ENCODE peak calls at places on chromosomes 4 and X, in eight cellular contexts. One of them, this sample, is unnamed.

GRCh38 chr4:140937866-140938265 is 181.7 kb upstream of the TBC1D9 start:
- DNase-seq in brain pericyte: no peak
- DNase-seq in germinal center: no peak
- DNase-seq in omental fat pad: no peak
- DNase-seq in CD4-positive, CD25-positive, alpha-beta regulatory T cell: no peak
- DNase-seq in HS-5: peak
- DNase-seq in GM19239: no peak
- DNase-seq in non-pigmented ciliary epithelial cell: peak
- DNase-seq in this sample: no peak

GRCh38 chr4:102868153-102868781 is 525 bp upstream of the CISD2 start:
- DNase-seq in HS-5: no peak
- DNase-seq in non-pigmented ciliary epithelial cell: no peak
- DNase-seq in brain pericyte: no peak
- DNase-seq in germinal center: no peak
- DNase-seq in CD4-positive, CD25-positive, alpha-beta regulatory T cell: no peak
- DNase-seq in GM19239: no peak
- DNase-seq in omental fat pad: no peak
- DNase-seq in this sample: no peak

GRCh38 chr4:122873752-122874151 is 47.1 kb downstream of the FGF2 start:
- DNase-seq in omental fat pad: no peak
- DNase-seq in HS-5: no peak
- DNase-seq in GM19239: no peak
- DNase-seq in germinal center: no peak
- DNase-seq in CD4-positive, CD25-positive, alpha-beta regulatory T cell: no peak
- DNase-seq in non-pigmented ciliary epithelial cell: peak
- DNase-seq in brain pericyte: no peak
- DNase-seq in this sample: peak

GRCh38 chr4:73231518-73232487 is 26.8 kb downstream of the ANKRD17 start:
- DNase-seq in CD4-positive, CD25-positive, alpha-beta regulatory T cell: no peak
- DNase-seq in HS-5: no peak
- DNase-seq in non-pigmented ciliary epithelial cell: no peak
- DNase-seq in germinal center: no peak
- DNase-seq in omental fat pad: no peak
- DNase-seq in GM19239: no peak
- DNase-seq in brain pericyte: no peak
- DNase-seq in this sample: no peak

GRCh38 chrX:734411-734810 is 103.8 kb downstream of the SHOX start:
- DNase-seq in omental fat pad: no peak
- DNase-seq in CD4-positive, CD25-positive, alpha-beta regulatory T cell: no peak
- DNase-seq in non-pigmented ciliary epithelial cell: no peak
- DNase-seq in HS-5: no peak
- DNase-seq in GM19239: no peak
- DNase-seq in germinal center: no peak
- DNase-seq in brain pericyte: no peak
- DNase-seq in this sample: no peak

GRCh38 chr4:71732706-71733105 is 51.2 kb downstream of the GC start:
- DNase-seq in non-pigmented ciliary epithelial cell: peak
- DNase-seq in germinal center: no peak
- DNase-seq in HS-5: peak
- DNase-seq in CD4-positive, CD25-positive, alpha-beta regulatory T cell: no peak
- DNase-seq in GM19239: no peak
- DNase-seq in omental fat pad: no peak
- DNase-seq in brain pericyte: no peak
- DNase-seq in this sample: peak

GRCh38 chrX:38694394-38694793 is 106.9 kb upstream of the MID1IP1 start:
- DNase-seq in brain pericyte: no peak
- DNase-seq in CD4-positive, CD25-positive, alpha-beta regulatory T cell: no peak
- DNase-seq in non-pigmented ciliary epithelial cell: no peak
- DNase-seq in GM19239: no peak
- DNase-seq in HS-5: no peak
- DNase-seq in omental fat pad: no peak
- DNase-seq in germinal center: no peak
- DNase-seq in this sample: no peak

GRCh38 chr4:66930216-66930615 is 615.1 kb downstream of the CENPC start:
- DNase-seq in non-pigmented ciliary epithelial cell: no peak
- DNase-seq in germinal center: no peak
- DNase-seq in brain pericyte: no peak
- DNase-seq in CD4-positive, CD25-positive, alpha-beta regulatory T cell: no peak
- DNase-seq in HS-5: no peak
- DNase-seq in GM19239: no peak
- DNase-seq in omental fat pad: no peak
- DNase-seq in this sample: no peak

GRCh38 chr4:80192937-80193336 is 4.4 kb upstream of the PRDM8 start:
- DNase-seq in germinal center: no peak
- DNase-seq in brain pericyte: no peak
- DNase-seq in non-pigmented ciliary epithelial cell: no peak
- DNase-seq in HS-5: no peak
- DNase-seq in omental fat pad: no peak
- DNase-seq in CD4-positive, CD25-positive, alpha-beta regulatory T cell: no peak
- DNase-seq in GM19239: no peak
- DNase-seq in this sample: no peak

GRCh38 chr4:57424231-57424897 is 314.2 kb upstream of the IGFBP7 start:
- DNase-seq in HS-5: peak
- DNase-seq in non-pigmented ciliary epithelial cell: peak
- DNase-seq in omental fat pad: peak
- DNase-seq in germinal center: no peak
- DNase-seq in GM19239: no peak
- DNase-seq in brain pericyte: no peak
- DNase-seq in CD4-positive, CD25-positive, alpha-beta regulatory T cell: no peak
- DNase-seq in this sample: peak